ENCODE peak calls at places on chromosomes 4 and X, in ten cellular contexts. Z is right lobe of liver, Y is adrenal gland, E is ovary, L is heart left ventricle, N is GM12891, X is Peyer's patch, M is H54, D is uterus, A is transverse colon. C is an unnamed sample.

GRCh38 chr4:98653890-98654867 is 4.2 kb downstream of the TSPAN5 start:
- DNase-seq in Z (no peak), Y (no peak), E (no peak), L (no peak), N (no peak), X (no peak), M (peak), D (peak), A (no peak), C (no peak)

GRCh38 chr4:76447326-76447954 is 12.4 kb downstream of the SHROOM3 start:
- DNase-seq in Z (no peak), Y (no peak), E (no peak), L (no peak), N (no peak), X (no peak), M (no peak), D (no peak), A (no peak), C (no peak)

GRCh38 chrX:1794586-1794985 is 179.7 kb downstream of the ASMT start:
- DNase-seq in Z (no peak), Y (no peak), E (no peak), L (no peak), N (no peak), X (no peak), M (no peak), D (no peak), A (no peak), C (no peak)

GRCh38 chr4:133148690-133149363 is at the start of gene PCDH10:
- DNase-seq in Z (peak), Y (peak), E (peak), L (peak), N (peak), X (no peak), M (no peak), D (peak), A (peak), C (peak)

GRCh38 chrX:20829665-20830481 is 544.3 kb upstream of the CNKSR2 start:
- DNase-seq in Z (no peak), Y (no peak), E (no peak), L (no peak), N (no peak), X (no peak), M (no peak), D (no peak), A (no peak), C (no peak)

GRCh38 chr4:137124278-137124932 is 407.9 kb downstream of the PCDH18 start:
- DNase-seq in Z (no peak), Y (no peak), E (no peak), L (no peak), N (no peak), X (no peak), M (no peak), D (peak), A (no peak), C (no peak)

GRCh38 chr4:145785391-145786008 is 105.6 kb downstream of the C4orf51 start:
- DNase-seq in Z (no peak), Y (no peak), E (no peak), L (no peak), N (no peak), X (no peak), M (no peak), D (no peak), A (no peak), C (no peak)

GRCh38 chr4:137283737-137284136 is 248.6 kb downstream of the PCDH18 start:
- DNase-seq in Z (no peak), Y (no peak), E (no peak), L (no peak), N (no peak), X (no peak), M (no peak), D (no peak), A (no peak), C (no peak)

GRCh38 chr4:108168672-108169562 is at the start of gene LEF1:
- DNase-seq in Z (peak), Y (peak), E (peak), L (no peak), N (peak), X (no peak), M (no peak), D (no peak), A (peak), C (no peak)

GRCh38 chr4:55397024-55397520 is 1.3 kb downstream of the TMEM165 start:
- DNase-seq in Z (no peak), Y (peak), E (peak), L (no peak), N (no peak), X (no peak), M (no peak), D (peak), A (no peak), C (no peak)

GRCh38 chrX:149712831-149713230 is 971 bp downstream of the MAGEA11 start:
- DNase-seq in Z (no peak), Y (no peak), E (no peak), L (no peak), N (no peak), X (no peak), M (no peak), D (no peak), A (no peak), C (no peak)

GRCh38 chrX:153861733-153862300 is 24.2 kb downstream of the L1CAM start:
- DNase-seq in Z (no peak), Y (no peak), E (no peak), L (no peak), N (no peak), X (no peak), M (no peak), D (no peak), A (no peak), C (no peak)

DNA sequence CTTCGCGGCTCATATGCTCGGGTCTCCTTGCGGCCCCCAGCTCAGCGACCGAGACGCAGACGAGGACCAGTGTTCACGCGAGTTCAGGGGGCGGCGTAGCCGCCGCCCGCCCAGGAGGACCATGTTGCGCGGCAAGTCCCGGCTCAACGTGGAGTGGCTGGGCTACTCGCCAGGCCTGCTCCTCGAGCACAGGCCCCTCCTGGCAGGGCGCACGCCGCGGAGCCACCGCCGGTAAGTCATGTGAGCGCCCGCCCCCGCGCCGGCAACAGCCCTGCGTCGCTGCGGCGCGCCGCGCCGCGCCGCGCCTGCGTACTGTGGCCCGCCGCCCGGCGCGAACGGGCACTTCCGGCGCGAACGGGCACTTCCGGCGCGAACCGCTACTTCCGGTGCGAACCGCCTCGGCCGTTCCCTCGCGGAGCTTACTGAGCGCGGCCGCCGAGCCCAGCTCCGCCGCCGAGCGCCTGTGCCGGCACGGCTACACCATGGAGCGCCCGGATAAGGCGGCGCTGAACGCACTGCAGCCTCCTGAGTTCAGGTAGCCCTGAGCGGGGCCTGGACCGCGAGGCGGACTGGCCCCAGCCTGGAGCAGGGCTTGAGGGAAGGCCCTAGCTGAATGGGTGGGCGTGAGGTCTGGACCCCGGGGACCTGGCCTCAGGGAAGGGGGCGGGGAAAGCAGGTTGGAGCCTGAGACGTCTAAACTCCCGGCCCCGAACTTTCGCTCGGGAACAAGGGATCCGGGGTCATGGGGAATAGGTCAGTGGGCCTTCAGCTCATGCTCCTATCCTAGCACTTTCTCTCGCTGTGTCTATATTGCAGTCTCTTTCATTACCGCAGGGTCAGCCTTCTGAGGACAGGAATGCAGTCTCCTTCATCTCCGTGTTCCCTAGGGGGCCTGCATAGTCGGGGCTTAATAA is at the start of gene VMA21:
- DNase-seq in Z (peak), Y (peak), E (peak), L (peak), N (peak), X (peak), M (peak), D (peak), A (peak), C (peak)
- TF ChIP-seq POLR2A in Z (peak), Y (peak), E (peak), L (peak), N (peak), X (no peak), M (peak), D (peak), A (peak), C (peak)

DNA sequence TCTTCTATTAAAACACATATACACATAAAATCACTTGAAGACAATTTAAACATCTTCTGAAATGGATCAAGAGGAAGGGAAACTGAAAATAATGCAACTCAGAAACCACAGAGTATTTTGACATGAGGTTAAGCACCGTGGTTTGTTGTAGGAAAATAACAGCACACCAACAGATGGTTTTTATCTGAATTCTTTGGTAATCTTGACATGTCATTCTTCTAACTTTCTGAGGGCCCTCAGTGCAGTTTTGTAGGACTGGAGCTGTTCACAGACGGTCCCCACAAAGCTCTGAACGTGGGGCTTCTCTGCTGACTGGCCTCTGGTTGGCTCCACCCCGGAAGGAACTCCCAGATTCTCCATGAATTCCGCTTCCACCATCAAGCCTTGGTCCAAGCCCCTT is 16.0 kb upstream of the TLR8 start:
- DNase-seq in Z (no peak), Y (no peak), E (no peak), L (no peak), N (no peak), X (no peak), M (no peak), D (no peak), A (no peak), C (no peak)
- TF ChIP-seq POLR2A in Z (no peak), Y (no peak), E (no peak), L (no peak), N (no peak), X (no peak), M (no peak), D (no peak), A (no peak), C (no peak)

GRCh38 chr4:85430226-85430625 is 44.7 kb upstream of the ARHGAP24 start:
- DNase-seq in Z (no peak), Y (no peak), E (no peak), L (no peak), N (no peak), X (no peak), M (no peak), D (no peak), A (no peak), C (no peak)
- TF ChIP-seq POLR2A in Z (no peak), Y (no peak), E (no peak), L (no peak), N (no peak), X (no peak), M (no peak), D (no peak), A (no peak), C (no peak)

GRCh38 chrX:54999717-55000598 is at the start of gene APEX2:
- DNase-seq in Z (peak), Y (peak), E (peak), L (peak), N (peak), X (peak), M (peak), D (peak), A (peak), C (peak)
- TF ChIP-seq POLR2A in Z (peak), Y (peak), E (peak), L (peak), N (peak), X (peak), M (peak), D (peak), A (peak), C (peak)

GRCh38 chr4:77734928-77735327 is 84.2 kb downstream of the CNOT6L start:
- DNase-seq in Z (no peak), Y (no peak), E (no peak), L (no peak), N (peak), X (no peak), M (peak), D (no peak), A (peak), C (no peak)
- TF ChIP-seq POLR2A in Z (no peak), Y (no peak), E (no peak), L (no peak), N (no peak), X (no peak), M (no peak), D (no peak), A (no peak), C (no peak)

GRCh38 chrX:72240976-72241375 is 2.1 kb upstream of the ERCC6L start:
- DNase-seq in Z (no peak), Y (no peak), E (no peak), L (no peak), N (no peak), X (no peak), M (no peak), D (no peak), A (no peak), C (no peak)

GRCh38 chrX:72238183-72238582 is 644 bp downstream of the ERCC6L start:
- DNase-seq in Z (no peak), Y (no peak), E (no peak), L (no peak), N (no peak), X (no peak), M (no peak), D (no peak), A (no peak), C (no peak)

GRCh38 chrX:72243472-72243871 is 4.6 kb upstream of the ERCC6L start:
- DNase-seq in Z (no peak), Y (no peak), E (no peak), L (no peak), N (no peak), X (no peak), M (no peak), D (no peak), A (no peak), C (no peak)

GRCh38 chrX:72236841-72237240 is 2.0 kb downstream of the ERCC6L start:
- DNase-seq in Z (no peak), Y (no peak), E (no peak), L (no peak), N (no peak), X (no peak), M (no peak), D (no peak), A (no peak), C (no peak)

GRCh38 chrX:72238721-72239475 is at the start of gene ERCC6L:
- DNase-seq in Z (peak), Y (peak), E (peak), L (peak), N (peak), X (peak), M (peak), D (peak), A (peak), C (peak)
- TF ChIP-seq POLR2A in Z (peak), Y (peak), E (no peak), L (peak), N (peak), X (no peak), M (peak), D (peak), A (peak), C (no peak)

GRCh38 chr4:126916626-126917140 is 716.1 kb upstream of the INTU start:
- DNase-seq in Z (no peak), Y (no peak), E (no peak), L (no peak), N (no peak), X (no peak), M (no peak), D (no peak), A (no peak), C (no peak)

GRCh38 chr4:126915999-126916625 is 716.6 kb upstream of the INTU start:
- DNase-seq in Z (no peak), Y (no peak), E (no peak), L (no peak), N (no peak), X (no peak), M (no peak), D (no peak), A (no peak), C (no peak)
- TF ChIP-seq POLR2A in Z (no peak), Y (no peak), E (no peak), L (no peak), N (no peak), X (no peak), M (no peak), D (no peak), A (no peak), C (no peak)

GRCh38 chr4:41214158-41215146 is at the start of gene APBB2:
- DNase-seq in Z (peak), Y (peak), E (peak), L (peak), N (peak), X (peak), M (peak), D (peak), A (peak), C (peak)

GRCh38 chr4:41213563-41214157 is 682 bp downstream of the APBB2 start:
- DNase-seq in Z (peak), Y (peak), E (peak), L (no peak), N (peak), X (no peak), M (no peak), D (peak), A (peak), C (no peak)

GRCh38 chr4:41209901-41210300 is 4.4 kb downstream of the APBB2 start:
- DNase-seq in Z (peak), Y (no peak), E (no peak), L (no peak), N (no peak), X (no peak), M (no peak), D (no peak), A (peak), C (no peak)

GRCh38 chr4:41215155-41215554 is 813 bp upstream of the APBB2 start:
- DNase-seq in Z (no peak), Y (no peak), E (no peak), L (no peak), N (no peak), X (no peak), M (no peak), D (no peak), A (no peak), C (no peak)

DNA sequence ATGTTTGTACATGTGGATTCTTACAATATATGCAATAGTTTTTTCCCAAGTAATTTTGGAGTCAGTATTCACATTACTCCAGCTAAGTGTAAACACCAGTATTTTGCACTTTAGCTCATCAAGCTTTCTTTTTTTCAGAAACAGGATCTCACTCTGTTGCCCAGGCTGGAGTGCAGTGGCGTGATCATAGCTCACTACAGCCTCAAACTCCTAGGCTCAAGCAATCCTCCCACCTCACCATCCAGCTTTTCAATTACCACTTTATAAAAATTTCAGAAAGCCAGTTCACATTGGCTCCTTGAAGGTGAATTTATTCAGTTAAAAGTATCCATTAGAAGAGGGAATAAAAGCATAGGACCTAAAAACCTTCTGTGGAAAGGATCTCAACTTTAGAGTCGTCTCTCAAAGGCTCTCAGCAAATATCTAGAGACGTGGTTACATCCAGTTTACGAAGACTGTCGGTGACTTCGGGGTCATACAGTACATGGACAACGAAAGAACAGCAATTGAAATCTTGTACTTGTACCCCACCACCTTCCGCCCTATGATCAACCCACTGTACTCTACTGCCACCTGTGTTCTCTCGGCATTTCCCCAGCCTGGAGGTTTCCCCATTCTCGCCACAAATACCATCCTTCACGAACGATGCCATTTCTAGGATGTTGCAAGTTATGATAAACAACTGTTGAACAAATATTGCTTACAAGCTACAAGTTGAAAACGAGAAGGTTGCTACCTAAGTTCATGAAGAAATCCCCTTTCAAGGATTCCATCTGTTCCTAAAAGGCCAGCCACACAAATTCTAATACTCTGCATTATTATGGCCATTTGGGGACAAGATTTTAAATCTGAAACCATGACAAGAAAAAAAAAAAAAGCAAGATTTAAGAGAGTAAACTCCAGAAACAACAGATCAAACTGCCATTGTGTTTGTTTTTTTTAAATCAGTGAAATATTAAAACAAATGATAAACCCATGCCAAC is 1.8 kb downstream of the APBB2 start:
- DNase-seq in Z (peak), Y (no peak), E (no peak), L (no peak), N (no peak), X (no peak), M (peak), D (peak), A (peak), C (peak)
- TF ChIP-seq POLR2A in Z (no peak), Y (no peak), E (no peak), L (no peak), N (no peak), X (no peak), M (no peak), D (no peak), A (no peak), C (no peak)

GRCh38 chr4:184806711-184807110 is 19.1 kb downstream of the ACSL1 start:
- DNase-seq in Z (no peak), Y (no peak), E (no peak), L (no peak), N (no peak), X (no peak), M (no peak), D (no peak), A (no peak), C (no peak)

GRCh38 chr4:184807261-184807660 is 18.5 kb downstream of the ACSL1 start:
- DNase-seq in Z (no peak), Y (no peak), E (no peak), L (no peak), N (no peak), X (no peak), M (no peak), D (no peak), A (no peak), C (no peak)

GRCh38 chr4:184806246-184806550 is 19.6 kb downstream of the ACSL1 start:
- DNase-seq in Z (no peak), Y (no peak), E (no peak), L (no peak), N (no peak), X (no peak), M (no peak), D (no peak), A (no peak), C (no peak)

GRCh38 chr4:184804621-184805020 is 21.1 kb downstream of the ACSL1 start:
- DNase-seq in Z (no peak), Y (no peak), E (no peak), L (no peak), N (no peak), X (no peak), M (no peak), D (no peak), A (no peak), C (no peak)

GRCh38 chr4:184805462-184806245 is 20.1 kb downstream of the ACSL1 start:
- DNase-seq in Z (peak), Y (peak), E (peak), L (peak), N (no peak), X (peak), M (no peak), D (no peak), A (peak), C (peak)
- TF ChIP-seq POLR2A in Z (peak), Y (peak), E (no peak), L (peak), N (no peak), X (no peak), M (no peak), D (no peak), A (peak), C (no peak)

C was measured in gastrocnemius medialis.